ENCODE peak calls at places on chromosomes 2 and 18, in six cellular contexts. E is GM23338, K is neural crest cell, Y is AG09309, T is fibroblast of the aortic adventitia, J is cardiac muscle cell. H is an unnamed sample.

GRCh38 chr2:178395941-178396585 is 54.9 kb downstream of the PRKRA start:
- DNase-seq in E (no peak), K (no peak), Y (peak), T (no peak), J (no peak), H (no peak)

GRCh38 chr2:27814772-27815171 is 43.3 kb downstream of the MRPL33 start:
- DNase-seq in E (no peak), K (no peak), Y (no peak), T (no peak), J (no peak), H (no peak)

GRCh38 chr2:72953528-72953927 is 36.2 kb downstream of the EMX1 start:
- DNase-seq in E (no peak), K (no peak), Y (no peak), T (no peak), J (no peak), H (no peak)

GRCh38 chr2:156436477-156437085 is 402 bp downstream of the GPD2 start:
- DNase-seq in E (peak), K (no peak), Y (no peak), T (peak), J (no peak), H (no peak)

GRCh38 chr2:203442463-203442862 is 92.6 kb downstream of the RAPH1 start:
- DNase-seq in E (no peak), K (no peak), Y (no peak), T (no peak), J (peak), H (no peak)

GRCh38 chr2:232075080-232075479 is 113.6 kb downstream of the DIS3L2 start:
- DNase-seq in E (no peak), K (no peak), Y (peak), T (peak), J (no peak), H (no peak)

GRCh38 chr2:173354073-173354600 is 535 bp upstream of the CDCA7 start:
- DNase-seq in E (peak), K (no peak), Y (no peak), T (peak), J (no peak), H (no peak)

GRCh38 chr18:56314396-56314795 is 324.0 kb downstream of the TXNL1 start:
- DNase-seq in E (no peak), K (no peak), Y (peak), T (peak), J (no peak), H (no peak)

GRCh38 chr2:21372654-21373053 is 248.9 kb downstream of the TDRD15 start:
- DNase-seq in E (peak), K (no peak), Y (no peak), T (no peak), J (peak), H (no peak)

GRCh38 chr18:24659837-24660720 is 199.6 kb downstream of the HRH4 start:
- DNase-seq in E (no peak), K (no peak), Y (no peak), T (peak), J (no peak), H (no peak)

GRCh38 chr2:150750726-150751125 is 263.3 kb upstream of the RND3 start:
- DNase-seq in E (peak), K (no peak), Y (no peak), T (peak), J (no peak), H (peak)

GRCh38 chr2:176129013-176129796 is at the start of gene HOXD8:
- DNase-seq in E (peak), K (peak), Y (no peak), T (peak), J (peak), H (no peak)

GRCh38 chr18:45291616-45292612 is 323.4 kb upstream of the SLC14A2 start:
- DNase-seq in E (peak), K (no peak), Y (peak), T (peak), J (no peak), H (peak)

GRCh38 chr2:99938250-99938649 is 204.1 kb downstream of the AFF3 start:
- DNase-seq in E (no peak), K (no peak), Y (no peak), T (no peak), J (no peak), H (peak)

GRCh38 chr18:8785855-8786765 is 80.8 kb downstream of the MTCL1 start:
- DNase-seq in E (no peak), K (no peak), Y (no peak), T (no peak), J (no peak), H (no peak)

GRCh38 chr18:36676629-36677028 is 152.2 kb downstream of the TPGS2 start:
- DNase-seq in E (no peak), K (no peak), Y (no peak), T (no peak), J (no peak), H (no peak)

GRCh38 chr18:51074605-51075004 is 44.6 kb downstream of the SMAD4 start:
- DNase-seq in E (no peak), K (no peak), Y (no peak), T (no peak), J (no peak), H (no peak)

GRCh38 chr18:55699233-55699765 is 111.3 kb upstream of the TCF4 start:
- DNase-seq in E (no peak), K (no peak), Y (no peak), T (peak), J (no peak), H (no peak)

DNA sequence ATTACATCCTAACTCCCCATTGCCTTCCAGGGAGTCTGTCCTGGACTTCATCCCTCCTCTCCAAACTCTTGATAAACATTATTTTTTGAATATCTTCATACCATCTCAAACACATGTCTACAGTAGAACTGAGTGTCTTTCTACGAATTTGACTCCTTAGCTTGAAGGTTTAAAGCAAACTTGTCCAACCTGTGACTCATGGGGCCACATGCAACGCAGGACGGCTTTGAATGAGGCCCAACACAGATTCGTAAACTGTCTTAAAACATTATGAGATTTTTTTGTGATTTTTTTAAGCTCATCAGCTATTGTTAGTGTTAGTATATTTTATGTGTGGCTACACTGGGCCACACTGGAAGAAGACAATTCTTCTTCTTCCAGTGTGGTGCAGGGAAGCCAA is 98.1 kb downstream of the PARD3B start:
- DNase-seq in E (no peak), K (no peak), Y (no peak), T (peak), J (no peak), H (no peak)
- TF ChIP-seq CTCF in E (no peak), K (no peak), Y (no peak), T (no peak), J (no peak), H (no peak)

GRCh38 chr2:85648619-85649018 is 19.4 kb downstream of the SFTPB start:
- DNase-seq in E (peak), K (peak), Y (no peak), T (peak), J (peak), H (no peak)
- TF ChIP-seq CTCF in E (peak), K (peak), Y (peak), T (peak), J (peak), H (peak)

GRCh38 chr2:128233790-128234395 is 84.8 kb downstream of the HS6ST1 start:
- DNase-seq in E (no peak), K (no peak), Y (no peak), T (no peak), J (no peak), H (no peak)
- TF ChIP-seq CTCF in E (no peak), K (no peak), Y (no peak), T (no peak), J (no peak), H (no peak)

DNA sequence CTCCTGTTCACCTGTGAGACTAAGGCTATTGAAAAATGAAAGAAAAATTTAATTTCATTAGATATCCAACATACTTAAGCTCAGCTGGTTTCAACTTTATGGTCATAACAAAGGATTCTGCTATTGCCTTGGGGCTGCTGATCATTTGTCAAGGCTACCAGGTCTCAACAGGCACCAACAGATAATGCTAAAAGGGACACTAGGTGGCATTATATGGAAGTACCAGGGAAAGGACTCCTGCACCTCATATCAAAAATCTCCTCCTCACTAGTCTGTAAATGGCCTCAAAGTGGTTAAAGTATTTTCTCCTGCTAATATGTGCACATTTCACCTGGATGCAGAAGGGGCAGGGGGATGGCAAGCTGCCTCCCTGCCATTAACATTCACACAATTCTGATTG is 167.9 kb upstream of the REG3A start:
- DNase-seq in E (peak), K (no peak), Y (no peak), T (no peak), J (peak), H (no peak)
- TF ChIP-seq CTCF in E (peak), K (no peak), Y (no peak), T (no peak), J (no peak), H (no peak)

GRCh38 chr2:236176951-236177350 is 8.8 kb upstream of the GBX2 start:
- DNase-seq in E (no peak), K (no peak), Y (no peak), T (no peak), J (no peak), H (no peak)

GRCh38 chr2:236177604-236177966 is 9.4 kb upstream of the GBX2 start:
- DNase-seq in E (peak), K (peak), Y (no peak), T (no peak), J (peak), H (no peak)

GRCh38 chr2:236179653-236180500 is 11.7 kb upstream of the GBX2 start:
- DNase-seq in E (peak), K (no peak), Y (no peak), T (peak), J (no peak), H (no peak)

GRCh38 chr2:236178921-236179652 is 10.9 kb upstream of the GBX2 start:
- DNase-seq in E (peak), K (no peak), Y (no peak), T (no peak), J (no peak), H (no peak)

DNA sequence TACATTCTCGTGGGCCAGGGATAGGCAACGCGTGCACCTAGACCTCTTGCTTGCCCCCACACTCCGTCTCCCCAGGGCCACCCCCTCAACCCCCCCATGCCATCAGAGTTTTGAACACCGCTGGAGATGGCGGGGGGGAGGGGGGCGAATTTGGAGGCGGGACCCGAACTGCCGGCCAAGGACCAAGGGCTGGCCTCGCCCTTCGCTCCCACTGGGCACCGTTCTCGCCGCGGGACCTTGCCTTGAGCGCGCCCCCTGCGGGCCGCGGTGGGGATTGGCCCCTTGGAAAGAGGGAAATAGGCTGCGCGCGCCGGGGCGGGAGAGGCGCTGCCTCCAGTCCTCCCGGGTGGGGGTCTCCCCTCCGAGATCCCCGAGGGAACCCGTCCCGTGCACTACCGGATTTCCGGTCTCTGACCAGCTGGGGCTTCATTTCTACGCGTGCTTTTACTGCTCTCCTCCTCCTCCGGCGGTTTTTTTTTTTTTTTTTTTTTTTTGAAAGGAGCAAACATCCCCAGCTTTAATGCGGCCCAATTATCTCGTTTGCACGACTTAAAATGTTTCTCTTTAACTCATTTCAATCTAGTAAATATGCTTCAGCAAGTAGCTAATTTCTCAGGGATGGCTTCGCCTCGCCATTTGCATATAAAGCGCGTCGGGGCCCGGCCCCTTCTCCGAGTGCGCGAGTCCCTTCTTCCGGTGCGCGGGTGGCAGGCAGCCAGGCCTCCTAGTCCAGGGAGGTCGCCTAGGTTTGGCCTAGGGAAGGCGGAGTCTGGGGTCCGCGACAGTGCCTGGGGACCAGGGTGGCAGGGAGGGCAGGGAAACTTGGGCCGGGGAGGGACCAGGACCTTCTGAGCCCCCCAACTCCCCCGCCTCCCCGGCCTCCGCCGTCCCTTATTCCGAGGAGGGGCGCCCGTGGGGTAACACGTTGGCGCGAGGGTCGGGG is 10.1 kb upstream of the GBX2 start:
- DNase-seq in E (peak), K (peak), Y (no peak), T (peak), J (peak), H (no peak)
- TF ChIP-seq CTCF in E (peak), K (peak), Y (peak), T (peak), J (peak), H (peak)

DNA sequence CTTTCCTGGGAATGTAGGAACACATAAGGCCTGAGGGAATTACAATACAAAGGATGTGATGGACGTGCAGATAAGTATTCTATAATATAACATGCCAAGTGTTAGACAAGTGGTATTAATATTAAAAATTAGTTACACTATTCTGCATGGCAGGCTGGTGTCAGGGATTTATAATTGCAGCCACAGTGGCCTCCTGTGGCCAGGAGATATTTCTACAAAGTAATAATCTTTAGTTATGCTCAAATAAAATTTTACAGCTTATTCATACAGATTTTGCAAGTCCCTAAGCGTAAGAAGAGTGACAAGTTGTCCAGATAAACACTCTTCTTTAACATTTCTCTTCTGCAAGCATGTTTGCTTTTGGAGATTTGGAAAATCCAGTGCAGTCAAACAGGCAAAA is 90.4 kb upstream of the CBLN2 start:
- DNase-seq in E (no peak), K (no peak), Y (no peak), T (no peak), J (no peak), H (no peak)
- TF ChIP-seq CTCF in E (no peak), K (no peak), Y (no peak), T (no peak), J (no peak), H (no peak)

DNA sequence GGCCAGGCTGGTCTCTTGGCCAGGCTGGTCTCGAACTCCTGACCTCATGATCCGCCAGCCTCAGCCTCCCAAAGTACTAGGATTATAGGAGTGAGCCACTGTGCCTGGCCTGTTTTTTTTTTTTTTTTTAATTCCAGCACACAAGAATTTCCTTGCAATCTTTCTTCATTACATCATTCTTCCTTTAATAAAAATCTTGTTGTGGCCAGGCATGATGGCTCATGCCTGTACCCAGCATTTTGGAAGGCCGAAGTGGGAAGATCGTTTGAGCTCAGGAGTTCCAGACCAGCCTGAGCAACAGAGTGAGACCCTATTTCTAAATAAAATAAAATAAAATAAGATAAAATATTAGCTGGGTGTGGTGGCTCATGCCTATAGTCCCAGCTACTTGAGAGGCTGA is 21.4 kb upstream of the PLEKHM3 start:
- DNase-seq in E (no peak), K (no peak), Y (no peak), T (peak), J (no peak), H (no peak)
- TF ChIP-seq CTCF in E (no peak), K (no peak), Y (no peak), T (no peak), J (no peak), H (no peak)

H was measured in retinal pigment epithelial cell.